ENCODE peak calls at places on chromosome 13, in six cellular contexts. One of them, this sample, is unnamed.

GRCh38 chr13:31543190-31543589 is 196.1 kb upstream of the RXFP2 start:
- DNase-seq in left ventricle myocardium inferior: no peak
- DNase-seq in HL-60: no peak
- DNase-seq in mesothelial cell of epicardium: no peak
- DNase-seq in cardiac muscle cell: no peak
- DNase-seq in nephron progenitor cell: no peak
- DNase-seq in this sample: no peak

GRCh38 chr13:109904218-109904617 is 117.8 kb upstream of the IRS2 start:
- DNase-seq in mesothelial cell of epicardium: no peak
- DNase-seq in nephron progenitor cell: no peak
- DNase-seq in HL-60: peak; percentile 8
- DNase-seq in left ventricle myocardium inferior: no peak
- DNase-seq in cardiac muscle cell: no peak
- DNase-seq in this sample: no peak

GRCh38 chr13:100724568-100724967 is 50.0 kb upstream of the TMTC4 start:
- DNase-seq in nephron progenitor cell: no peak
- DNase-seq in HL-60: no peak
- DNase-seq in mesothelial cell of epicardium: no peak
- DNase-seq in left ventricle myocardium inferior: no peak
- DNase-seq in cardiac muscle cell: no peak
- DNase-seq in this sample: no peak

GRCh38 chr13:27639186-27639585 is 17.5 kb downstream of the POLR1D start:
- DNase-seq in HL-60: no peak
- DNase-seq in left ventricle myocardium inferior: no peak
- DNase-seq in nephron progenitor cell: no peak
- DNase-seq in cardiac muscle cell: no peak
- DNase-seq in mesothelial cell of epicardium: no peak
- DNase-seq in this sample: no peak

GRCh38 chr13:101231751-101232428 is 184.4 kb downstream of the NALCN start:
- DNase-seq in cardiac muscle cell: no peak
- DNase-seq in mesothelial cell of epicardium: no peak
- DNase-seq in HL-60: no peak
- DNase-seq in nephron progenitor cell: no peak
- DNase-seq in left ventricle myocardium inferior: no peak
- DNase-seq in this sample: no peak

GRCh38 chr13:97015661-97016350 is 21.5 kb upstream of the OXGR1 start:
- DNase-seq in cardiac muscle cell: no peak
- DNase-seq in nephron progenitor cell: no peak
- DNase-seq in mesothelial cell of epicardium: no peak
- DNase-seq in HL-60: no peak
- DNase-seq in left ventricle myocardium inferior: no peak
- DNase-seq in this sample: no peak

GRCh38 chr13:83780201-83780600 is 102.1 kb downstream of the SLITRK1 start:
- DNase-seq in nephron progenitor cell: peak; percentile 10
- DNase-seq in HL-60: peak; percentile 0
- DNase-seq in mesothelial cell of epicardium: no peak
- DNase-seq in left ventricle myocardium inferior: no peak
- DNase-seq in cardiac muscle cell: peak; percentile 2
- DNase-seq in this sample: no peak

GRCh38 chr13:23365652-23366051 is 67.8 kb downstream of the SACS start:
- DNase-seq in nephron progenitor cell: no peak
- DNase-seq in mesothelial cell of epicardium: no peak
- DNase-seq in left ventricle myocardium inferior: no peak
- DNase-seq in cardiac muscle cell: no peak
- DNase-seq in HL-60: no peak
- DNase-seq in this sample: no peak

GRCh38 chr13:27487776-27488175 is 37.4 kb upstream of the MTIF3 start:
- DNase-seq in cardiac muscle cell: no peak
- DNase-seq in left ventricle myocardium inferior: no peak
- DNase-seq in HL-60: no peak
- DNase-seq in mesothelial cell of epicardium: no peak
- DNase-seq in nephron progenitor cell: no peak
- DNase-seq in this sample: no peak

GRCh38 chr13:48411281-48412099 is 1.4 kb downstream of the LPAR6 start:
- DNase-seq in HL-60: no peak
- DNase-seq in mesothelial cell of epicardium: no peak
- DNase-seq in nephron progenitor cell: no peak
- DNase-seq in left ventricle myocardium inferior: no peak
- DNase-seq in cardiac muscle cell: no peak
- DNase-seq in this sample: no peak

GRCh38 chr13:97004886-97005285 is 10.6 kb upstream of the OXGR1 start:
- DNase-seq in HL-60: no peak
- DNase-seq in left ventricle myocardium inferior: no peak
- DNase-seq in nephron progenitor cell: no peak
- DNase-seq in mesothelial cell of epicardium: no peak
- DNase-seq in cardiac muscle cell: no peak
- DNase-seq in this sample: no peak

GRCh38 chr13:48234652-48235099 is 1.7 kb downstream of the ITM2B start:
- DNase-seq in left ventricle myocardium inferior: no peak
- DNase-seq in nephron progenitor cell: no peak
- DNase-seq in cardiac muscle cell: no peak
- DNase-seq in HL-60: no peak
- DNase-seq in mesothelial cell of epicardium: no peak
- DNase-seq in this sample: no peak

GRCh38 chr13:105663182-105663581 is 872.3 kb downstream of the EFNB2 start:
- DNase-seq in left ventricle myocardium inferior: no peak
- DNase-seq in mesothelial cell of epicardium: no peak
- DNase-seq in nephron progenitor cell: no peak
- DNase-seq in cardiac muscle cell: no peak
- DNase-seq in HL-60: no peak
- DNase-seq in this sample: no peak

GRCh38 chr13:44575741-44576395 is at the start of gene TSC22D1:
- DNase-seq in HL-60: no peak
- DNase-seq in cardiac muscle cell: peak; percentile 57
- DNase-seq in nephron progenitor cell: peak; percentile 57
- DNase-seq in mesothelial cell of epicardium: peak; percentile 62
- DNase-seq in left ventricle myocardium inferior: peak; percentile 42
- DNase-seq in this sample: peak; percentile 83

GRCh38 chr13:29936051-29936813 is 85.8 kb upstream of the UBL3 start:
- DNase-seq in left ventricle myocardium inferior: no peak
- DNase-seq in nephron progenitor cell: no peak
- DNase-seq in cardiac muscle cell: no peak
- DNase-seq in mesothelial cell of epicardium: no peak
- DNase-seq in HL-60: peak; percentile 20
- DNase-seq in this sample: no peak

GRCh38 chr13:20149762-20150161 is 11.1 kb downstream of the GJA3 start:
- DNase-seq in HL-60: no peak
- DNase-seq in mesothelial cell of epicardium: no peak
- DNase-seq in cardiac muscle cell: peak; percentile 46
- DNase-seq in left ventricle myocardium inferior: no peak
- DNase-seq in nephron progenitor cell: no peak
- DNase-seq in this sample: peak; percentile 51

GRCh38 chr13:34627499-34627898 is 314.6 kb upstream of the NBEA start:
- DNase-seq in HL-60: no peak
- DNase-seq in left ventricle myocardium inferior: no peak
- DNase-seq in mesothelial cell of epicardium: no peak
- DNase-seq in nephron progenitor cell: no peak
- DNase-seq in cardiac muscle cell: no peak
- DNase-seq in this sample: no peak

GRCh38 chr13:26423634-26424033 is 133.8 kb upstream of the WASF3 start:
- DNase-seq in left ventricle myocardium inferior: peak; percentile 47
- DNase-seq in mesothelial cell of epicardium: no peak
- DNase-seq in cardiac muscle cell: peak; percentile 32
- DNase-seq in nephron progenitor cell: no peak
- DNase-seq in HL-60: no peak
- DNase-seq in this sample: no peak

GRCh38 chr13:30332516-30333165 is 25.3 kb upstream of the KATNAL1 start:
- DNase-seq in HL-60: no peak
- DNase-seq in left ventricle myocardium inferior: no peak
- DNase-seq in mesothelial cell of epicardium: no peak
- DNase-seq in cardiac muscle cell: no peak
- DNase-seq in nephron progenitor cell: no peak
- DNase-seq in this sample: no peak

GRCh38 chr13:31204592-31204991 is 4.8 kb downstream of the B3GLCT start:
- DNase-seq in mesothelial cell of epicardium: no peak
- DNase-seq in HL-60: no peak
- DNase-seq in left ventricle myocardium inferior: no peak
- DNase-seq in nephron progenitor cell: no peak
- DNase-seq in cardiac muscle cell: no peak
- DNase-seq in this sample: no peak

GRCh38 chr13:101673360-101674105 is 221.1 kb downstream of the ITGBL1 start:
- DNase-seq in mesothelial cell of epicardium: no peak
- DNase-seq in nephron progenitor cell: no peak
- DNase-seq in cardiac muscle cell: no peak
- DNase-seq in left ventricle myocardium inferior: no peak
- DNase-seq in HL-60: no peak
- DNase-seq in this sample: no peak

GRCh38 chr13:110799246-110800236 is 86.0 kb downstream of the ING1 start:
- DNase-seq in HL-60: no peak
- DNase-seq in mesothelial cell of epicardium: no peak
- DNase-seq in cardiac muscle cell: no peak
- DNase-seq in left ventricle myocardium inferior: no peak
- DNase-seq in nephron progenitor cell: no peak
- DNase-seq in this sample: no peak

GRCh38 chr13:112188298-112188610 is 121.3 kb downstream of the SOX1 start:
- DNase-seq in mesothelial cell of epicardium: no peak
- DNase-seq in left ventricle myocardium inferior: no peak
- DNase-seq in HL-60: no peak
- DNase-seq in cardiac muscle cell: no peak
- DNase-seq in nephron progenitor cell: no peak
- DNase-seq in this sample: no peak

GRCh38 chr13:30607908-30608307 is 9.8 kb upstream of the USPL1 start:
- DNase-seq in mesothelial cell of epicardium: no peak
- DNase-seq in cardiac muscle cell: no peak
- DNase-seq in left ventricle myocardium inferior: no peak
- DNase-seq in HL-60: no peak
- DNase-seq in nephron progenitor cell: no peak
- DNase-seq in this sample: no peak

GRCh38 chr13:100870898-100871297 is 196.3 kb upstream of the TMTC4 start:
- DNase-seq in cardiac muscle cell: no peak
- DNase-seq in nephron progenitor cell: no peak
- DNase-seq in mesothelial cell of epicardium: no peak
- DNase-seq in HL-60: no peak
- DNase-seq in left ventricle myocardium inferior: no peak
- DNase-seq in this sample: no peak

GRCh38 chr13:73168226-73168992 is 109.6 kb downstream of the KLF5 start:
- DNase-seq in HL-60: no peak
- DNase-seq in cardiac muscle cell: no peak
- DNase-seq in mesothelial cell of epicardium: no peak
- DNase-seq in nephron progenitor cell: no peak
- DNase-seq in left ventricle myocardium inferior: no peak
- DNase-seq in this sample: no peak

GRCh38 chr13:86870388-86870966 is 800.7 kb upstream of the SLITRK5 start:
- DNase-seq in HL-60: no peak
- DNase-seq in left ventricle myocardium inferior: no peak
- DNase-seq in mesothelial cell of epicardium: no peak
- DNase-seq in nephron progenitor cell: no peak
- DNase-seq in cardiac muscle cell: peak; percentile 22
- DNase-seq in this sample: no peak
- TF ChIP-seq CTCF in HL-60: peak; percentile 17
- TF ChIP-seq CTCF in left ventricle myocardium inferior: peak; percentile 67
- TF ChIP-seq CTCF in mesothelial cell of epicardium: peak; percentile 94
- TF ChIP-seq CTCF in nephron progenitor cell: peak; percentile 64
- TF ChIP-seq CTCF in cardiac muscle cell: peak; percentile 49
- TF ChIP-seq CTCF in this sample: peak; percentile 74

GRCh38 chr13:108615241-108615640 is 14.2 kb upstream of the MYO16 start:
- DNase-seq in HL-60: no peak
- DNase-seq in mesothelial cell of epicardium: no peak
- DNase-seq in cardiac muscle cell: no peak
- DNase-seq in nephron progenitor cell: no peak
- DNase-seq in left ventricle myocardium inferior: no peak
- DNase-seq in this sample: no peak

GRCh38 chr13:108610517-108610916 is 18.9 kb upstream of the MYO16 start:
- DNase-seq in nephron progenitor cell: no peak
- DNase-seq in mesothelial cell of epicardium: no peak
- DNase-seq in left ventricle myocardium inferior: no peak
- DNase-seq in cardiac muscle cell: peak; percentile 40
- DNase-seq in HL-60: no peak
- DNase-seq in this sample: no peak

GRCh38 chr13:108606424-108606823 is 23.0 kb upstream of the MYO16 start:
- DNase-seq in mesothelial cell of epicardium: no peak
- DNase-seq in HL-60: no peak
- DNase-seq in cardiac muscle cell: no peak
- DNase-seq in left ventricle myocardium inferior: no peak
- DNase-seq in nephron progenitor cell: no peak
- DNase-seq in this sample: no peak

DNA sequence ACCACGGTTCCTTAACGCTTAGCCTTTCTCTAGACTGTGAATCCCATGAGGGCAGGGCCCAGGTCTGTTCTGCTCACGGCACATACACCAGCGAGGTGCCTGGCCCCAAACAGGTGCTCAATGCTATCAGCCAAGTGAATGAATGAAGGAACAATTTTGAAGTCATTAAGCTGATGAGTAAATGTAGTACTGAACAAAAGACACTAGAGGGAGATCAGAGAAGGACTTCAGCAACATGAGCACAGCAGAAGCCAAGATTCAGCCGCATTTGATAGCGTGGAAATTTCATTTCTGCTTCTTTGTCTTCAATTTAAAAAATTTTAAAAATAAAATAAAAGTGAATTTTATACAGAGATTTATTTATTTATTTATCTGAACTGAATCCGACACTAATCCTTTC is 20.1 kb upstream of the MYO16 start:
- DNase-seq in nephron progenitor cell: no peak
- DNase-seq in left ventricle myocardium inferior: no peak
- DNase-seq in HL-60: no peak
- DNase-seq in cardiac muscle cell: peak; percentile 21
- DNase-seq in mesothelial cell of epicardium: no peak
- DNase-seq in this sample: no peak
- TF ChIP-seq CTCF in nephron progenitor cell: peak; percentile 53
- TF ChIP-seq CTCF in left ventricle myocardium inferior: peak; percentile 71
- TF ChIP-seq CTCF in HL-60: no peak
- TF ChIP-seq CTCF in cardiac muscle cell: no peak
- TF ChIP-seq CTCF in mesothelial cell of epicardium: peak; percentile 67
- TF ChIP-seq CTCF in this sample: peak; percentile 75

GRCh38 chr13:114146173-114146572 is 13.8 kb upstream of the RASA3 start:
- DNase-seq in nephron progenitor cell: no peak
- DNase-seq in HL-60: no peak
- DNase-seq in left ventricle myocardium inferior: no peak
- DNase-seq in mesothelial cell of epicardium: no peak
- DNase-seq in cardiac muscle cell: no peak
- DNase-seq in this sample: no peak

GRCh38 chr13:114145722-114146121 is 13.3 kb upstream of the RASA3 start:
- DNase-seq in cardiac muscle cell: no peak
- DNase-seq in mesothelial cell of epicardium: no peak
- DNase-seq in HL-60: no peak
- DNase-seq in left ventricle myocardium inferior: no peak
- DNase-seq in nephron progenitor cell: no peak
- DNase-seq in this sample: no peak

GRCh38 chr13:114145256-114145655 is 12.8 kb upstream of the RASA3 start:
- DNase-seq in cardiac muscle cell: no peak
- DNase-seq in HL-60: no peak
- DNase-seq in nephron progenitor cell: no peak
- DNase-seq in left ventricle myocardium inferior: no peak
- DNase-seq in mesothelial cell of epicardium: no peak
- DNase-seq in this sample: no peak

GRCh38 chr13:114147803-114148520 is 15.5 kb upstream of the RASA3 start:
- DNase-seq in mesothelial cell of epicardium: no peak
- DNase-seq in HL-60: no peak
- DNase-seq in nephron progenitor cell: no peak
- DNase-seq in left ventricle myocardium inferior: no peak
- DNase-seq in cardiac muscle cell: no peak
- DNase-seq in this sample: no peak

GRCh38 chr13:114146629-114147028 is 14.2 kb upstream of the RASA3 start:
- DNase-seq in cardiac muscle cell: peak; percentile 45
- DNase-seq in HL-60: no peak
- DNase-seq in nephron progenitor cell: no peak
- DNase-seq in left ventricle myocardium inferior: no peak
- DNase-seq in mesothelial cell of epicardium: no peak
- DNase-seq in this sample: no peak
- TF ChIP-seq CTCF in cardiac muscle cell: peak; percentile 36
- TF ChIP-seq CTCF in HL-60: no peak
- TF ChIP-seq CTCF in nephron progenitor cell: peak; percentile 24
- TF ChIP-seq CTCF in left ventricle myocardium inferior: no peak
- TF ChIP-seq CTCF in mesothelial cell of epicardium: no peak
- TF ChIP-seq CTCF in this sample: no peak

GRCh38 chr13:94710081-94710809 is 2.1 kb downstream of the SOX21 start:
- DNase-seq in mesothelial cell of epicardium: no peak
- DNase-seq in cardiac muscle cell: no peak
- DNase-seq in left ventricle myocardium inferior: no peak
- DNase-seq in HL-60: no peak
- DNase-seq in nephron progenitor cell: peak; percentile 8
- DNase-seq in this sample: peak; percentile 15
- TF ChIP-seq CTCF in mesothelial cell of epicardium: no peak
- TF ChIP-seq CTCF in cardiac muscle cell: no peak
- TF ChIP-seq CTCF in left ventricle myocardium inferior: no peak
- TF ChIP-seq CTCF in HL-60: no peak
- TF ChIP-seq CTCF in nephron progenitor cell: no peak
- TF ChIP-seq CTCF in this sample: no peak

This sample was measured in osteocyte.